ENCODE peak calls at places on chromosome 2, in nine cellular contexts. Y is NCI-H1048, N is AG04449, Q is NCI-H774, H is neural progenitor cell, V is activated T-cell treated with anti-CD3 and anti-CD28 coated beads for 1 hour, T is HS-5, J is WTC11, X is EH. U is an unnamed sample.

GRCh38 chr2:211836409-211836808 is 702.2 kb downstream of the ERBB4 start:
- DNase-seq in Y (no peak), N (no peak), Q (peak; percentile 72), H (no peak), V (no peak), T (no peak), J (no peak), X (no peak), U (no peak)

GRCh38 chr2:157386747-157387146 is 57.1 kb downstream of the CYTIP start:
- DNase-seq in Y (no peak), N (no peak), Q (no peak), H (no peak), V (no peak), T (no peak), J (no peak), X (no peak), U (no peak)

GRCh38 chr2:99141110-99142108 is at the start of gene C2orf15:
- DNase-seq in Y (peak; percentile 93), N (peak; percentile 14), Q (peak; percentile 97), H (peak; percentile 98), V (peak; percentile 95), T (peak; percentile 93), J (peak; percentile 97), X (peak; percentile 85), U (peak; percentile 38)

GRCh38 chr2:56267412-56267788 is 83.6 kb downstream of the CCDC85A start:
- DNase-seq in Y (no peak), N (no peak), Q (no peak), H (no peak), V (no peak), T (no peak), J (no peak), X (no peak), U (no peak)

GRCh38 chr2:195683174-195683573 is 26.1 kb downstream of the SLC39A10 start:
- DNase-seq in Y (no peak), N (no peak), Q (no peak), H (no peak), V (no peak), T (no peak), J (no peak), X (peak; percentile 67), U (no peak)

GRCh38 chr2:188808921-188809320 is 165.3 kb upstream of the COL3A1 start:
- DNase-seq in Y (no peak), N (peak; percentile 95), Q (no peak), H (no peak), V (no peak), T (peak; percentile 82), J (no peak), X (peak; percentile 98), U (no peak)

GRCh38 chr2:140639628-140640027 is 1491.2 kb downstream of the LRP1B start:
- DNase-seq in Y (no peak), N (no peak), Q (no peak), H (no peak), V (no peak), T (no peak), J (no peak), X (no peak), U (no peak)

GRCh38 chr2:234331566-234331965 is 165.3 kb downstream of the ARL4C start:
- DNase-seq in Y (no peak), N (no peak), Q (no peak), H (no peak), V (no peak), T (no peak), J (no peak), X (no peak), U (no peak)

GRCh38 chr2:14723684-14724083 is 91.2 kb downstream of the LRATD1 start:
- DNase-seq in Y (no peak), N (no peak), Q (no peak), H (no peak), V (no peak), T (no peak), J (no peak), X (no peak), U (no peak)

U was measured in AG04450.